ENCODE peak calls at places on chromosome 14, in four cellular contexts. L is HCT116, X is GM12878, A is K562. R is an unnamed sample.

GRCh38 chr14:92686763-92687427 is 61.5 kb downstream of the LGMN start:
- DNase-seq in L (peak), X (no peak), A (peak), R (peak)

GRCh38 chr14:56944397-56944796 is 134.1 kb upstream of the OTX2 start:
- DNase-seq in L (no peak), X (no peak), A (no peak), R (no peak)

GRCh38 chr14:53306926-53307325 is 153.8 kb upstream of the DDHD1 start:
- DNase-seq in L (no peak), X (no peak), A (no peak), R (no peak)

GRCh38 chr14:93951798-93952540 is 24.4 kb downstream of the ASB2 start:
- DNase-seq in L (no peak), X (no peak), A (no peak), R (no peak)

GRCh38 chr14:37994846-37995372 is 212.8 kb upstream of the SSTR1 start:
- DNase-seq in L (no peak), X (no peak), A (no peak), R (no peak)

GRCh38 chr14:88168025-88168424 is 155.0 kb downstream of the KCNK10 start:
- DNase-seq in L (no peak), X (no peak), A (no peak), R (no peak)

GRCh38 chr14:105491366-105492006 is 440 bp downstream of the TEDC1 start:
- DNase-seq in L (peak), X (peak), A (peak), R (peak)

GRCh38 chr14:101872333-101872732 is 92.0 kb upstream of the DYNC1H1 start:
- DNase-seq in L (no peak), X (no peak), A (no peak), R (no peak)

GRCh38 chr14:50335389-50335788 is 23.3 kb downstream of the DMAC2L start:
- DNase-seq in L (no peak), X (no peak), A (no peak), R (no peak)

GRCh38 chr14:57122129-57122528 is 146.6 kb downstream of the EXOC5 start:
- DNase-seq in L (no peak), X (no peak), A (no peak), R (no peak)

GRCh38 chr14:31536201-31536960 is 24.8 kb upstream of the NUBPL start:
- DNase-seq in L (no peak), X (no peak), A (no peak), R (no peak)

GRCh38 chr14:85528080-85528881 is 1.7 kb upstream of the FLRT2 start:
- DNase-seq in L (no peak), X (no peak), A (no peak), R (peak)

GRCh38 chr14:33686218-33686617 is 264.7 kb downstream of the EGLN3 start:
- DNase-seq in L (no peak), X (no peak), A (no peak), R (no peak)

GRCh38 chr14:20934148-20934762 is 21.0 kb upstream of the RNASE2 start:
- DNase-seq in L (peak), X (no peak), A (peak), R (no peak)

GRCh38 chr14:70052990-70053389 is 135.8 kb downstream of the SLC8A3 start:
- DNase-seq in L (no peak), X (no peak), A (no peak), R (peak)

GRCh38 chr14:33065634-33066033 is 127.0 kb downstream of the NPAS3 start:
- DNase-seq in L (no peak), X (no peak), A (no peak), R (no peak)

GRCh38 chr14:23381871-23382270 is 5.0 kb downstream of the CMTM5 start:
- DNase-seq in L (no peak), X (no peak), A (no peak), R (no peak)

GRCh38 chr14:40218282-40218941 is 786.2 kb upstream of the FBXO33 start:
- DNase-seq in L (no peak), X (no peak), A (no peak), R (no peak)

GRCh38 chr14:74652541-74652940 is 40.5 kb upstream of the LTBP2 start:
- DNase-seq in L (no peak), X (no peak), A (no peak), R (no peak)

GRCh38 chr14:24353551-24354529 is 14.0 kb upstream of the RIPK3 start:
- DNase-seq in L (no peak), X (no peak), A (no peak), R (no peak)

GRCh38 chr14:23321572-23322547 is 603 bp downstream of the PABPN1 start:
- DNase-seq in L (no peak), X (no peak), A (peak), R (peak)

GRCh38 chr14:23895480-23895879 is 58.1 kb upstream of the DHRS4 start:
- DNase-seq in L (no peak), X (no peak), A (no peak), R (peak)

GRCh38 chr14:74712499-74713394 is at the start of the genes AREL1 and FCF1:
- DNase-seq in L (peak), X (peak), A (peak), R (peak)

GRCh38 chr14:87816421-87816820 is 176.6 kb downstream of the GALC start:
- DNase-seq in L (no peak), X (no peak), A (no peak), R (no peak)

GRCh38 chr14:68380304-68380840 is 412.5 kb downstream of the ZFP36L1 start:
- DNase-seq in L (no peak), X (peak), A (no peak), R (no peak)

GRCh38 chr14:61573748-61574513 is 121.4 kb upstream of the HIF1A start:
- DNase-seq in L (no peak), X (no peak), A (no peak), R (no peak)

GRCh38 chr14:61315288-61315687 is 6.1 kb upstream of the PRKCH start:
- DNase-seq in L (no peak), X (no peak), A (no peak), R (no peak)

GRCh38 chr14:23148596-23149249 is 29.7 kb upstream of the CEBPE start:
- DNase-seq in L (no peak), X (no peak), A (no peak), R (no peak)

GRCh38 chr14:82915381-82915780 is 1381.7 kb upstream of the SEL1L start:
- DNase-seq in L (no peak), X (no peak), A (no peak), R (no peak)

GRCh38 chr14:52333823-52334657 is 19.9 kb downstream of the PTGER2 start:
- DNase-seq in L (no peak), X (no peak), A (no peak), R (no peak)

GRCh38 chr14:36515105-36515593 is 4.9 kb downstream of the NKX2-1 start:
- DNase-seq in L (no peak), X (no peak), A (no peak), R (no peak)

GRCh38 chr14:89422181-89422951 is 5.3 kb upstream of the FOXN3 start:
- DNase-seq in L (no peak), X (no peak), A (no peak), R (no peak)

GRCh38 chr14:105251920-105252319 is 3.6 kb downstream of the BTBD6 start:
- DNase-seq in L (no peak), X (no peak), A (no peak), R (no peak)

GRCh38 chr14:75422169-75422568 is 5.7 kb upstream of the JDP2 start:
- DNase-seq in L (no peak), X (no peak), A (no peak), R (no peak)

GRCh38 chr14:91573894-91574837 is 64.1 kb upstream of the PPP4R3A start:
- DNase-seq in L (peak), X (peak), A (peak), R (peak)

GRCh38 chr14:100054553-100055075 is 10.6 kb upstream of the EVL start:
- DNase-seq in L (no peak), X (no peak), A (no peak), R (no peak)

GRCh38 chr14:100059433-100059781 is 5.8 kb upstream of the EVL start:
- DNase-seq in L (no peak), X (no peak), A (no peak), R (peak)

GRCh38 chr14:100058777-100059432 is 6.3 kb upstream of the EVL start:
- DNase-seq in L (no peak), X (no peak), A (no peak), R (no peak)

GRCh38 chr14:100056431-100056830 is 8.8 kb upstream of the EVL start:
- DNase-seq in L (no peak), X (no peak), A (no peak), R (no peak)

GRCh38 chr14:100056964-100057817 is 8.0 kb upstream of the EVL start:
- DNase-seq in L (no peak), X (no peak), A (no peak), R (peak)
- TF ChIP-seq JUND in L (no peak), X (no peak), A (no peak), R (no peak)

GRCh38 chr14:76698631-76699030 is 62.6 kb upstream of the VASH1 start:
- DNase-seq in L (no peak), X (no peak), A (no peak), R (no peak)
- TF ChIP-seq JUND in L (no peak), X (no peak), A (no peak), R (no peak)

GRCh38 chr14:58638231-58639205 is 756 bp downstream of the DACT1 start:
- DNase-seq in L (no peak), X (no peak), A (no peak), R (no peak)
- TF ChIP-seq JUND in L (no peak), X (no peak), A (no peak), R (no peak)

DNA sequence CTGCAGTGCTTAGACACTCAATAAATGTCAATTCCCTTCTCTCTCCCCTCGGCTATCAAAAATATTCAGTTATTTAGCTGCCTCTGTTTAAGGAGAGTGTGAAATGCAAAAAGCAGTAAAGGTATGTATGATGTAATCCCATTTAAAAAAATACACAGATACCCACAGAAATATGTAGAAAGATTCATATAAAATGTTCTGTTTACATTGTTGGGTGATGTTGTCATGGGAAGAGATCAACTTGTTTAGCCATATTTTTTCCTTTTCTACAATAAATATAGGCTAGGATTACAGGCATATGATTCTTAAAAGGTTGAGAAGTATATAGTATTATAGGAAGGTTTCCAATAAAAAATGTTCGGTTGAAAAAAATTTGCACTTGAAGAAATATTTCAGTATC is 7.8 kb downstream of the PPP2R3C start:
- DNase-seq in L (no peak), X (no peak), A (no peak), R (no peak)
- TF ChIP-seq JUND in L (no peak), X (no peak), A (no peak), R (no peak)

GRCh38 chr14:72643317-72643801 is 250.5 kb downstream of the DPF3 start:
- DNase-seq in L (no peak), X (no peak), A (no peak), R (no peak)

GRCh38 chr14:72644758-72645489 is 249.0 kb downstream of the DPF3 start:
- DNase-seq in L (peak), X (no peak), A (no peak), R (no peak)

GRCh38 chr14:72641086-72641485 is 252.8 kb downstream of the DPF3 start:
- DNase-seq in L (no peak), X (no peak), A (no peak), R (no peak)

GRCh38 chr14:72645706-72646105 is 248.2 kb downstream of the DPF3 start:
- DNase-seq in L (no peak), X (no peak), A (no peak), R (no peak)

DNA sequence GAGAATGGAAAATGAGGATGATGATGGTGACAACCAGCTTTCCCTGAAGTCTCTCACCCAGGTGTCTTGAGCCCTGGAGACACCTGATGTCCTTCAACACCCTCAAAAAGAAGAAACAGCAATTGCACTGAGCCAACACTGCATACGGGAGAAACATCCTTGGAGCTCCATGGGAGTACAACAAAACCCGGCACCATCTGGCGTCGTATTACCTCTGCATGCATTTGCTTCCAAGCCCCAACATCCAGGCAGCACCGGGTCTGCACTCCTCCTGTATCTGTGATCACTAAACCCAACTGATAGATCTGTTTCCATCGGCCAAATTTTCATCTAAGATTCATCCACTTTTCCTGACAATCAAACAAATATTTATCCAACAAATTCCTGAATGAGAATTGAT is 249.9 kb downstream of the DPF3 start:
- DNase-seq in L (no peak), X (no peak), A (no peak), R (no peak)
- TF ChIP-seq JUND in L (no peak), X (no peak), A (no peak), R (no peak)

R was measured in T47D.